ENCODE peak calls at places on chromosomes 16 and 17, in four cellular contexts. E is heart left ventricle, I is ACHN, J is GM04504. S is an unnamed sample.
A peak's percentile ranks its signal among the peaks of the same experiment; 100 is the strongest.

GRCh38 chr16:9419161-9419560 is 327.7 kb downstream of the HAPSTR1 start:
- DNase-seq in E (no peak), I (no peak), J (no peak), S (no peak)

GRCh38 chr17:64219571-64219970 is 43.5 kb downstream of the TEX2 start:
- DNase-seq in E (no peak), I (no peak), J (no peak), S (no peak)

GRCh38 chr16:78693496-78693895 is 594.0 kb downstream of the WWOX start:
- DNase-seq in E (no peak), I (no peak), J (no peak), S (no peak)

GRCh38 chr16:53626161-53626560 is 77.5 kb downstream of the RPGRIP1L start:
- DNase-seq in E (no peak), I (no peak), J (no peak), S (no peak)

GRCh38 chr16:77885596-77886295 is 97.4 kb downstream of the VAT1L start:
- DNase-seq in E (no peak), I (no peak), J (no peak), S (peak; percentile 49)

GRCh38 chr16:17578921-17579876 is 108.4 kb upstream of the XYLT1 start:
- DNase-seq in E (no peak), I (peak; percentile 68), J (peak; percentile 74), S (peak; percentile 86)

GRCh38 chr16:3872216-3872895 is 8.2 kb downstream of the CREBBP start:
- DNase-seq in E (no peak), I (no peak), J (no peak), S (no peak)

GRCh38 chr17:50640701-50641338 is 6.1 kb downstream of the ABCC3 start:
- DNase-seq in E (no peak), I (no peak), J (no peak), S (peak; percentile 88)

GRCh38 chr16:49292413-49292812 is 10.8 kb upstream of the CBLN1 start:
- DNase-seq in E (no peak), I (no peak), J (no peak), S (no peak)

GRCh38 chr16:57091990-57092785 is at the start of gene CPNE2:
- DNase-seq in E (peak; percentile 84), I (peak; percentile 78), J (no peak), S (peak; percentile 60)

GRCh38 chr17:41547378-41547841 is 19.3 kb upstream of the KRT19 start:
- DNase-seq in E (no peak), I (peak; percentile 84), J (no peak), S (no peak)

GRCh38 chr16:65421596-65421995 is 299.7 kb upstream of the CDH11 start:
- DNase-seq in E (no peak), I (no peak), J (no peak), S (no peak)

GRCh38 chr17:14737984-14738651 is 437.2 kb downstream of the HS3ST3B1 start:
- DNase-seq in E (peak; percentile 79), I (no peak), J (peak; percentile 98), S (peak; percentile 95)

S was measured in fibroblast of villous mesenchyme.